ENCODE peak calls at places on chromosomes 11 and 22, in seven cellular contexts. T, N, S, W, P, M and R are unnamed samples.

GRCh38 chr11:67295846-67296245 is 6.7 kb downstream of the ANKRD13D start:
- DNase-seq in N (no peak), T (no peak), W (no peak), P (no peak), S (no peak), M (no peak), R (no peak)

GRCh38 chr22:46984751-46985506 is 222.5 kb downstream of the TBC1D22A start:
- DNase-seq in T (peak; percentile 69), M (peak; percentile 54), W (no peak), N (no peak), S (no peak), P (no peak), R (peak; percentile 72)

GRCh38 chr22:29435236-29435635 is 3.1 kb upstream of the RFPL1 start:
- DNase-seq in S (no peak), N (no peak), P (no peak), M (no peak), T (no peak), W (no peak), R (no peak)

GRCh38 chr11:34493926-34494595 is 19.5 kb downstream of the ELF5 start:
- DNase-seq in T (no peak), N (no peak), W (no peak), P (no peak), S (no peak), M (no peak), R (no peak)

GRCh38 chr22:50192825-50193204 is 7.1 kb downstream of the TRABD start:
- DNase-seq in W (no peak), N (no peak), M (no peak), T (no peak), S (no peak), P (no peak), R (no peak)

GRCh38 chr11:128595221-128595620 is 7.9 kb upstream of the ETS1 start:
- DNase-seq in T (peak; percentile 39), S (no peak), M (peak; percentile 45), N (no peak), W (no peak), P (no peak), R (peak; percentile 26)

GRCh38 chr22:45742866-45743450 is 71.3 kb downstream of the ATXN10 start:
- DNase-seq in M (peak; percentile 72), S (no peak), P (no peak), N (no peak), T (peak; percentile 65), W (no peak), R (no peak)

GRCh38 chr22:48796295-48797015 is 1031.2 kb downstream of the BRD1 start:
- DNase-seq in W (no peak), P (no peak), S (no peak), N (no peak), M (no peak), T (no peak), R (no peak)

GRCh38 chr11:28089378-28089777 is 18.6 kb downstream of the KIF18A start:
- DNase-seq in W (no peak), T (peak; percentile 45), P (no peak), M (peak; percentile 49), S (no peak), N (no peak), R (no peak)

GRCh38 chr11:107172996-107173395 is 154.7 kb upstream of the GUCY1A2 start:
- DNase-seq in S (no peak), T (no peak), M (no peak), N (no peak), W (no peak), P (no peak), R (no peak)

GRCh38 chr11:130002846-130003716 is 446 bp upstream of the PRDM10 start:
- DNase-seq in P (peak; percentile 95), W (peak; percentile 96), M (peak; percentile 98), S (peak; percentile 87), T (peak; percentile 98), N (peak; percentile 96), R (peak; percentile 97)

GRCh38 chr11:125170001-125170405 is 5.5 kb downstream of the PKNOX2 start:
- DNase-seq in T (peak; percentile 19), N (no peak), W (peak; percentile 56), P (no peak), S (no peak), M (peak; percentile 79), R (no peak)

GRCh38 chr11:20669833-20670684 is 673 bp downstream of the NELL1 start:
- DNase-seq in N (no peak), S (peak; percentile 11), P (no peak), M (peak; percentile 1), T (no peak), W (no peak), R (no peak)

GRCh38 chr11:128174465-128175101 is 412.8 kb downstream of the ETS1 start:
- DNase-seq in S (peak; percentile 22), T (peak; percentile 67), M (peak; percentile 82), N (no peak), P (no peak), W (no peak), R (peak; percentile 53)

GRCh38 chr11:74866557-74866956 is 82.3 kb downstream of the XRRA1 start:
- DNase-seq in P (no peak), S (no peak), N (no peak), T (no peak), M (no peak), W (no peak), R (no peak)

GRCh38 chr11:74871037-74871436 is 77.9 kb downstream of the XRRA1 start:
- DNase-seq in S (no peak), N (no peak), P (no peak), M (peak; percentile 18), T (no peak), W (no peak), R (no peak)

GRCh38 chr11:74870485-74870884 is 78.4 kb downstream of the XRRA1 start:
- DNase-seq in P (no peak), W (no peak), T (peak; percentile 66), S (no peak), M (peak; percentile 71), N (no peak), R (peak; percentile 57)
- TF ChIP-seq CTCF in P (no peak), W (peak; percentile 25), T (peak; percentile 47), S (no peak), M (peak; percentile 41), N (no peak), R (peak; percentile 81)

GRCh38 chr11:46520971-46521745 is 72.7 kb downstream of the AMBRA1 start:
- DNase-seq in T (peak; percentile 75), N (no peak), W (no peak), P (no peak), M (peak; percentile 59), S (no peak), R (peak; percentile 78)

GRCh38 chr11:46523290-46523689 is 70.5 kb downstream of the AMBRA1 start:
- DNase-seq in P (no peak), W (no peak), S (no peak), N (no peak), T (no peak), M (no peak), R (no peak)

GRCh38 chr11:46524201-46524600 is 69.6 kb downstream of the AMBRA1 start:
- DNase-seq in P (no peak), T (no peak), W (no peak), N (peak; percentile 78), M (no peak), S (no peak), R (no peak)

GRCh38 chr11:46521947-46522681 is 71.7 kb downstream of the AMBRA1 start:
- DNase-seq in M (peak; percentile 21), P (no peak), T (peak; percentile 79), W (no peak), N (no peak), S (no peak), R (peak; percentile 22)

GRCh38 chr11:46522682-46523281 is 71.0 kb downstream of the AMBRA1 start:
- DNase-seq in N (no peak), P (no peak), S (no peak), T (no peak), M (no peak), W (no peak), R (no peak)
- TF ChIP-seq CTCF in N (no peak), P (no peak), S (no peak), T (no peak), M (no peak), W (no peak), R (peak; percentile 2)

GRCh38 chr11:126355324-126355925 is at the start of gene ST3GAL4:
- DNase-seq in M (peak; percentile 81), S (peak; percentile 87), T (peak; percentile 52), N (peak; percentile 83), W (peak; percentile 90), P (peak; percentile 51), R (no peak)
- TF ChIP-seq CTCF in M (no peak), S (no peak), T (no peak), N (no peak), W (no peak), P (no peak), R (no peak)

GRCh38 chr11:29527391-29527936 is 489.4 kb downstream of the KCNA4 start:
- DNase-seq in M (peak; percentile 95), T (peak; percentile 74), P (no peak), S (no peak), N (no peak), W (no peak), R (peak; percentile 3)
- TF ChIP-seq CTCF in M (peak; percentile 63), T (peak; percentile 33), P (no peak), S (peak; percentile 36), N (no peak), W (peak; percentile 19), R (peak; percentile 26)

GRCh38 chr11:133810179-133810550 is 35.1 kb downstream of the SPATA19 start:
- DNase-seq in S (no peak), M (no peak), T (no peak), P (no peak), N (no peak), W (no peak), R (no peak)
- TF ChIP-seq CTCF in S (no peak), M (no peak), T (no peak), P (no peak), N (no peak), W (no peak), R (no peak)

GRCh38 chr22:21622624-21623401 is 7.0 kb downstream of the YDJC start:
- DNase-seq in P (no peak), M (no peak), W (no peak), N (no peak), S (no peak), T (no peak), R (no peak)

GRCh38 chr22:21626073-21626734 is 3.6 kb downstream of the YDJC start:
- DNase-seq in N (no peak), W (no peak), M (no peak), P (no peak), S (no peak), T (no peak), R (no peak)

GRCh38 chr22:21624880-21625791 is 4.7 kb downstream of the YDJC start:
- DNase-seq in W (no peak), S (no peak), P (no peak), T (no peak), N (no peak), M (no peak), R (no peak)

GRCh38 chr22:21623402-21623970 is 6.3 kb downstream of the YDJC start:
- DNase-seq in M (no peak), S (no peak), W (no peak), N (no peak), T (no peak), P (no peak), R (no peak)

GRCh38 chr22:21624120-21624879 is 5.5 kb downstream of the YDJC start:
- DNase-seq in P (no peak), T (peak; percentile 23), N (peak; percentile 41), W (peak; percentile 50), M (peak; percentile 18), S (peak; percentile 63), R (no peak)
- TF ChIP-seq CTCF in P (no peak), T (peak; percentile 42), N (peak; percentile 14), W (no peak), M (peak; percentile 65), S (peak; percentile 28), R (peak; percentile 78)

GRCh38 chr11:84146826-84147225 is 860.7 kb upstream of the CCDC90B start:
- DNase-seq in P (no peak), M (no peak), T (no peak), S (no peak), N (no peak), W (no peak), R (no peak)
- TF ChIP-seq CTCF in P (no peak), M (no peak), T (no peak), S (no peak), N (no peak), W (no peak), R (no peak)